ENCODE peak calls at places on chromosomes 11 and 22, in eight cellular contexts. G is NCI-H1694, E is brain pericyte, J is left ventricle myocardium inferior, U is T-cell, R is ascending aorta, S is erythroblast, V is iPS-NIHi11. F is an unnamed sample.

GRCh38 chr11:82733444-82734119 is at the start of gene FAM181B:
- DNase-seq in U (peak; percentile 16), E (no peak), S (peak; percentile 28), G (peak; percentile 47), V (peak; percentile 79), J (peak; percentile 32), R (peak; percentile 81), F (peak; percentile 62)

GRCh38 chr11:57409321-57410100 is 17.4 kb downstream of the SLC43A3 start:
- DNase-seq in V (no peak), J (no peak), R (no peak), G (no peak), S (no peak), E (no peak), U (no peak), F (no peak)

GRCh38 chr11:20050048-20050447 is 110.2 kb downstream of the DBX1 start:
- DNase-seq in S (no peak), G (no peak), R (no peak), J (no peak), U (no peak), V (no peak), E (no peak), F (no peak)

GRCh38 chr11:45717526-45717925 is 52.1 kb upstream of the CHST1 start:
- DNase-seq in J (no peak), V (no peak), S (no peak), G (no peak), E (no peak), R (no peak), U (no peak), F (no peak)

GRCh38 chr11:57379732-57380131 is 1.2 kb downstream of the PRG3 start:
- DNase-seq in U (no peak), S (peak; percentile 59), V (peak; percentile 81), G (no peak), J (no peak), R (no peak), E (no peak), F (no peak)

GRCh38 chr22:28137036-28137435 is 218.0 kb upstream of the PITPNB start:
- DNase-seq in V (peak; percentile 48), S (no peak), U (no peak), E (no peak), R (no peak), J (no peak), G (no peak), F (no peak)

GRCh38 chr11:212150-213100 is 4.9 kb downstream of the RIC8A start:
- DNase-seq in R (peak; percentile 48), S (no peak), G (no peak), U (no peak), V (no peak), J (no peak), E (no peak), F (no peak)

GRCh38 chr22:39091136-39092081 is 5.6 kb upstream of the APOBEC3H start:
- DNase-seq in V (no peak), S (no peak), G (no peak), R (no peak), U (no peak), J (no peak), E (no peak), F (no peak)

GRCh38 chr22:23677701-23677995 is 13.2 kb upstream of the RGL4 start:
- DNase-seq in R (no peak), G (no peak), V (no peak), J (no peak), S (no peak), E (no peak), U (no peak), F (no peak)

GRCh38 chr11:107956543-107956942 is 28.3 kb downstream of the RAB39A start:
- DNase-seq in G (no peak), S (no peak), J (no peak), V (no peak), U (no peak), R (no peak), E (no peak), F (no peak)

GRCh38 chr22:50012201-50013181 is at the start of gene IL17REL:
- DNase-seq in V (peak; percentile 54), U (no peak), S (no peak), E (no peak), R (no peak), G (no peak), J (peak; percentile 14), F (no peak)

GRCh38 chr22:38943181-38943580 is 14.2 kb upstream of the APOBEC3A start:
- DNase-seq in U (no peak), S (no peak), V (no peak), G (no peak), R (peak; percentile 48), E (no peak), J (no peak), F (no peak)

GRCh38 chr11:1573077-1573846 is 1.2 kb upstream of the DUSP8 start:
- DNase-seq in U (no peak), J (no peak), S (peak; percentile 26), V (no peak), G (no peak), E (no peak), R (peak; percentile 76), F (no peak)

GRCh38 chr11:119093951-119094815 is 7.5 kb downstream of the DPAGT1 start:
- DNase-seq in U (peak; percentile 16), G (no peak), R (peak; percentile 72), E (no peak), V (no peak), J (no peak), S (peak; percentile 85), F (no peak)

GRCh38 chr11:118115048-118115447 is 28.3 kb upstream of the SMIM35 start:
- DNase-seq in S (no peak), J (no peak), E (no peak), V (no peak), U (no peak), R (no peak), G (no peak), F (no peak)

GRCh38 chr22:50009251-50009650 is 3.3 kb downstream of the IL17REL start:
- DNase-seq in E (no peak), V (no peak), G (no peak), J (no peak), S (no peak), U (no peak), R (no peak), F (no peak)